ENCODE peak calls at places on chromosomes 7 and 10, in eight cellular contexts. J is stimulated activated naive CD8-positive, alpha-beta T cell treated with anti-CD3 and anti-CD28 coated beads, Interleukin-15, Interleukin-2, amounts not matched to agents 100 U/mL and 50 U/mL, for 24 hours; M is islet precursor cell; K is fibroblast of pulmonary artery; V is nephron progenitor cell; D is iPS-NIHi11; X is mucosa of descending colon; L is cerebellar cortex. E is an unnamed sample.

GRCh38 chr7:155603858-155604503 is 40.5 kb upstream of the RBM33 start:
- DNase-seq in V (no peak), L (no peak), K (no peak), J (no peak), X (peak), M (no peak), D (no peak), E (peak)

GRCh38 chr7:139479620-139480019 is 3.9 kb downstream of the KLRG2 start:
- DNase-seq in M (no peak), L (no peak), D (no peak), V (no peak), X (peak), K (no peak), J (no peak), E (no peak)

GRCh38 chr10:110002801-110003523 is 4.8 kb upstream of the ADD3 start:
- DNase-seq in J (no peak), D (no peak), X (no peak), V (no peak), M (no peak), K (no peak), L (no peak), E (no peak)

GRCh38 chr7:136062625-136063336 is 85.6 kb upstream of the MTPN start:
- DNase-seq in M (no peak), X (no peak), K (no peak), L (peak), V (no peak), D (no peak), J (no peak), E (no peak)

GRCh38 chr10:89207801-89208551 is 859 bp upstream of the CH25H start:
- DNase-seq in D (peak), X (peak), L (no peak), J (peak), M (peak), K (no peak), V (peak), E (peak)

GRCh38 chr7:99375070-99375807 is 709 bp downstream of the ARPC1B start:
- DNase-seq in L (peak), M (peak), K (peak), X (peak), V (peak), J (peak), D (peak), E (peak)

GRCh38 chr7:11489280-11489679 is 342.7 kb downstream of the THSD7A start:
- DNase-seq in K (no peak), J (no peak), V (no peak), X (no peak), D (no peak), L (no peak), M (no peak), E (no peak)

GRCh38 chr10:110513949-110514348 is 16.2 kb downstream of the DUSP5 start:
- DNase-seq in L (no peak), J (no peak), K (no peak), V (no peak), X (no peak), M (peak), D (no peak), E (no peak)

GRCh38 chr10:116742367-116743265 is at the start of gene HSPA12A:
- DNase-seq in K (peak), L (peak), X (peak), J (peak), V (peak), D (peak), M (peak), E (peak)

GRCh38 chr10:91198781-91199180 is 21.7 kb upstream of the PCGF5 start:
- DNase-seq in K (peak), X (no peak), D (no peak), M (no peak), V (no peak), L (no peak), J (no peak), E (no peak)

GRCh38 chr10:5450605-5451384 is 38.4 kb downstream of the NET1 start:
- DNase-seq in V (no peak), X (no peak), M (no peak), L (no peak), D (no peak), J (no peak), K (peak), E (no peak)

GRCh38 chr7:143492799-143493568 is 15.3 kb downstream of the TAS2R41 start:
- DNase-seq in D (no peak), K (peak), M (peak), L (no peak), X (no peak), J (no peak), V (no peak), E (no peak)

GRCh38 chr10:76303682-76304316 is 872.4 kb downstream of the LRMDA start:
- DNase-seq in J (peak), K (peak), X (peak), M (peak), L (peak), V (peak), D (peak), E (peak)

GRCh38 chr7:155322530-155322929 is 24.9 kb downstream of the INSIG1 start:
- DNase-seq in V (no peak), D (no peak), X (no peak), L (no peak), M (no peak), J (no peak), K (peak), E (no peak)

GRCh38 chr7:142248-142955 is 50.0 kb upstream of the FAM20C start:
- DNase-seq in K (no peak), J (no peak), V (no peak), M (no peak), L (peak), X (peak), D (no peak), E (peak)